ENCODE peak calls at places on chromosomes 12 and 14, in ten cellular contexts. F is BJ; W is stromal cell of bone marrow; R is midbrain; S is activated CD8-positive, alpha-beta memory T cell treated with anti-CD3 and anti-CD28 coated beads, Interleukin-2, amount 50 U/mL, for 48 hours; Z is endothelial cell; O is CD4-positive, alpha-beta T cell; J is AG20443; H is GM13976; G is tibial nerve. P is an unnamed sample.

GRCh38 chr12:52189376-52190174 is 2.2 kb downstream of the KRT80 start:
- DNase-seq in Z (no peak), F (no peak), J (peak), W (no peak), R (no peak), H (no peak), S (no peak), O (no peak), G (no peak), P (no peak)

GRCh38 chr12:63802012-63802608 is 22.4 kb downstream of the RXYLT1 start:
- DNase-seq in S (no peak), H (no peak), F (no peak), O (no peak), W (peak), J (peak), G (no peak), R (peak), Z (no peak), P (no peak)

GRCh38 chr12:95709152-95709551 is 81.4 kb downstream of the NTN4 start:
- DNase-seq in J (no peak), R (no peak), G (no peak), F (no peak), Z (no peak), O (no peak), H (no peak), W (no peak), S (no peak), P (no peak)

GRCh38 chr12:19967486-19967885 is 400.9 kb upstream of the PDE3A start:
- DNase-seq in Z (no peak), O (no peak), R (no peak), H (no peak), J (peak), F (peak), S (no peak), G (no peak), W (peak), P (no peak)

GRCh38 chr14:104682107-104682593 is 7.3 kb upstream of the INF2 start:
- DNase-seq in F (no peak), W (no peak), G (no peak), R (no peak), H (no peak), O (no peak), S (no peak), Z (no peak), J (no peak), P (peak)

GRCh38 chr12:67145692-67146091 is 123.5 kb upstream of the CAND1 start:
- DNase-seq in O (no peak), R (no peak), H (no peak), Z (no peak), G (no peak), F (no peak), S (no peak), W (no peak), J (no peak), P (no peak)

GRCh38 chr14:90658541-90658967 is 157.7 kb downstream of the TTC7B start:
- DNase-seq in G (no peak), S (no peak), R (no peak), W (no peak), O (no peak), H (peak), Z (no peak), J (peak), F (no peak), P (no peak)

GRCh38 chr12:123645851-123646250 is 12.2 kb downstream of the GTF2H3 start:
- DNase-seq in J (no peak), R (no peak), Z (no peak), H (no peak), G (no peak), S (no peak), O (no peak), W (no peak), F (no peak), P (no peak)

GRCh38 chr12:104596128-104596799 is 139.5 kb downstream of the CHST11 start:
- DNase-seq in F (peak), O (no peak), H (no peak), Z (no peak), R (no peak), W (peak), S (no peak), J (peak), G (no peak), P (no peak)